ENCODE peak calls at places on chromosomes 11 and 22, in seven cellular contexts. Z, L, H, J, F, O and R are unnamed samples.

GRCh38 chr11:105144887-105145286 is 5.3 kb upstream of the CARD18 start:
- DNase-seq in J (no peak), F (no peak), O (no peak), Z (no peak), H (peak), L (no peak), R (no peak)

GRCh38 chr11:2526808-2527381 is 82.1 kb downstream of the KCNQ1 start:
- DNase-seq in J (no peak), H (no peak), L (peak), Z (peak), F (no peak), O (no peak), R (no peak)

GRCh38 chr11:3234846-3235245 is 2.6 kb upstream of the MRGPRE start:
- DNase-seq in J (no peak), O (no peak), F (no peak), H (no peak), Z (no peak), L (no peak), R (no peak)

GRCh38 chr11:46279393-46280099 is 2.1 kb downstream of the CREB3L1 start:
- DNase-seq in H (peak), O (peak), Z (no peak), L (peak), F (no peak), J (peak), R (no peak)

GRCh38 chr22:41915035-41915782 is at the start of gene SHISA8:
- DNase-seq in H (peak), Z (no peak), O (peak), F (peak), L (peak), J (peak), R (no peak)

GRCh38 chr11:68347841-68348240 is 35.5 kb downstream of the LRP5 start:
- DNase-seq in F (no peak), Z (no peak), J (no peak), L (no peak), H (no peak), O (no peak), R (no peak)

GRCh38 chr11:122733301-122733686 is 77.8 kb downstream of the UBASH3B start:
- DNase-seq in O (no peak), H (peak), L (peak), F (no peak), J (no peak), Z (peak), R (peak)

GRCh38 chr22:31083377-31083768 is 2.3 kb downstream of the SMTN start:
- DNase-seq in L (peak), O (peak), H (no peak), J (no peak), Z (no peak), F (no peak), R (no peak)

GRCh38 chr11:87840786-87841185 is 334.5 kb downstream of the RAB38 start:
- DNase-seq in J (no peak), O (no peak), F (no peak), L (no peak), H (no peak), Z (no peak), R (no peak)

GRCh38 chr11:8963569-8964323 is 496 bp downstream of the TMEM9B start:
- DNase-seq in H (no peak), J (peak), F (peak), Z (peak), O (peak), L (peak), R (peak)

GRCh38 chr11:63920870-63921417 is 4.0 kb upstream of the RCOR2 start:
- DNase-seq in F (no peak), Z (no peak), L (peak), J (peak), H (no peak), O (no peak), R (no peak)

GRCh38 chr11:15258433-15259350 is 144.0 kb downstream of the INSC start:
- DNase-seq in H (peak), O (no peak), Z (no peak), L (no peak), J (peak), F (no peak), R (no peak)

GRCh38 chr11:14768789-14769188 is 123.2 kb downstream of the CYP2R1 start:
- DNase-seq in L (no peak), J (no peak), F (no peak), Z (no peak), H (no peak), O (no peak), R (no peak)

GRCh38 chr22:48253136-48253535 is 1490.7 kb downstream of the TBC1D22A start:
- DNase-seq in J (no peak), Z (no peak), F (no peak), O (no peak), H (no peak), L (no peak), R (no peak)

GRCh38 chr22:40535642-40536041 is 100.9 kb downstream of the MRTFA start:
- DNase-seq in F (no peak), H (no peak), J (no peak), L (no peak), O (no peak), Z (no peak), R (no peak)

GRCh38 chr11:111604392-111605009 is 2.3 kb downstream of the SIK2 start:
- DNase-seq in H (peak), F (no peak), L (no peak), Z (no peak), O (peak), J (peak), R (no peak)

GRCh38 chr22:24807284-24807950 is 1.4 kb downstream of the SGSM1 start:
- DNase-seq in F (no peak), L (peak), O (peak), J (peak), Z (peak), H (no peak), R (no peak)
- H3K27ac ChIP-seq in F (no peak), L (no peak), O (no peak), J (no peak), Z (peak), H (no peak), R (no peak)

DNA sequence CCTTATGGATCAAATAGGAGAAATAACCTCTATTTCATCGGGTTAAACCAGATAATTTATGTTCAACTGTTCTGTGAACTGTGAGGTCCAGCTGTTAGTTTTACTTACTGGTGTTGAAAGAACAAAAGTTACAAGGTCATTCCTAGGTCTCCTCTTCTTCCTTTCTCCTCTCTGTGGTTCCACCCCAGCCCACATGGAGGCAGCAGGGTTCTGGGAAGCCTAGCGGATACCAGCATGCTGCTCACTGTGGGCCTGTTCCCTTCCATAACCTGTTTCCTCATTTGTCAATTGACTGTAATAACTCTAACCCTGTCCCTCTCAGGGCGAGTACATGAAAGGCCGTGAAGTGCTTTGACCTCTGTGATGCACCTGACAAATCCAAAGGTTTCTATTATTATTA is 27.8 kb downstream of the RELT start:
- DNase-seq in F (peak), O (peak), J (peak), Z (peak), L (peak), H (peak), R (no peak)
- TF ChIP-seq CTCF in F (peak), O (peak), J (peak), Z (peak), L (peak), H (peak), R (peak)

GRCh38 chr22:44068422-44069191 is 44.5 kb downstream of the PARVB start:
- DNase-seq in H (no peak), O (no peak), L (no peak), J (no peak), F (no peak), Z (peak), R (no peak)
- H3K27ac ChIP-seq in H (no peak), O (no peak), L (peak), J (no peak), F (no peak), Z (no peak), R (peak)

GRCh38 chr11:79609511-79609910 is 168.7 kb upstream of the TENM4 start:
- DNase-seq in F (no peak), O (no peak), L (no peak), Z (no peak), H (no peak), J (no peak), R (no peak)
- TF ChIP-seq CTCF in F (no peak), O (no peak), L (no peak), Z (no peak), H (no peak), J (no peak), R (no peak)

DNA sequence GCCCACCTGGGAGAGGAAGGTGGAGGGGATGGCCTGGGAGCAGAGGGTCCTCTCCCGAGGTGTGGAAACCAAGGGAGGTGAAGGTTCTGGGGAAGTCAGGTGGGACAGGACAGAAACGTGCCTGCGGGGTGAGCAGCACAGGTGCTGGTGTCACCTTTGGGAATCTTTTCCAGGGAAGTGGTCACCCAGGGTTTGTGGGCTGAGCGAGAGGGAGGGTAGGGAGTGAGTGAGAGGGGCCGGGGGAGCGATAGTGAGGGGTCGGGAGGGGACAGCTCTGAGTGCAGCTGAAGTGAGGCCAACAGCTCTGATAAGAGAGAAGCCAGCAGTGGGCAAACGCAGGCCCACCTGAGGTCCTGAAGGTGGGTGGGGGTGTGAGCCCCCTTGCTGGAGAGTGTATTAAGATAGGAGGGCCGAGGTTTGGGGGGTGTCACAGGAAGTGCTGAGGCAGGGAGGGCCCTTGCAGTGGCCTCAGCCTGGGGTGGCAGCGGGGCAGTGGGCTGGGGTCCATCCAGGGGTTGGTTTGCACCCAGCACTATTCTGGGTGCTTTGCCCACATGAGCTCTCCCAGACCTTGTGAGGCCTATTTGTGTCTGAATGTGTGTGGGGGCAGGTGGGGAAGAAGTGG is 1.6 kb upstream of the SHANK3 start:
- DNase-seq in H (no peak), Z (no peak), O (no peak), L (no peak), F (no peak), J (no peak), R (no peak)
- H3K27ac ChIP-seq in H (no peak), Z (no peak), O (no peak), L (peak), F (no peak), J (no peak), R (peak)

GRCh38 chr11:128505449-128506058 is 81.8 kb downstream of the ETS1 start:
- DNase-seq in L (no peak), J (no peak), F (no peak), H (no peak), O (peak), Z (no peak), R (no peak)

GRCh38 chr11:128507936-128508335 is 79.4 kb downstream of the ETS1 start:
- DNase-seq in J (no peak), F (no peak), Z (no peak), O (no peak), H (no peak), L (no peak), R (no peak)

GRCh38 chr11:128504489-128504888 is 82.9 kb downstream of the ETS1 start:
- DNase-seq in L (no peak), J (no peak), Z (no peak), O (no peak), H (no peak), F (no peak), R (no peak)

GRCh38 chr11:128506999-128507591 is 80.3 kb downstream of the ETS1 start:
- DNase-seq in L (peak), H (peak), O (peak), F (peak), Z (peak), J (no peak), R (peak)

DNA sequence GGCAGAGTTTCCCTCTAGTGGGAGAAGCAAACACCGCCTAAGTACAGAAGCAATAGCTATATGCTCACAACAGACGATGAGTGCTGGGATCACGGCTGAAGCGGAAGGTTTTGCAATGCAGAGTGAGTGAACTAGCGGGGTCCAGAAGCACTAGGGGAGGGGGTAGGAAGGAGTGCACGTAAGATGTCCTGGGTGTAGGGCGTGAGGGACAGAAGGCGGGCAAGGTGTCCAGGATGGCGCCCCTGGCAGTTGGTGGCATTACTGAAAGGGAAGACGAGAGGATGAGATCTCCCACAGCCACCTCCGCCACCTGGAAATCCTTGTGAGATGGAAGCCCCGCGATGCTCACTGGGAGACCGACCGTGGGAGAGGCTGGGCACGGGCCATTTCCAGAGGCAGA is 81.0 kb downstream of the ETS1 start:
- DNase-seq in O (no peak), L (no peak), F (no peak), H (no peak), Z (no peak), J (no peak), R (no peak)
- TF ChIP-seq CTCF in O (no peak), L (no peak), F (no peak), H (no peak), Z (no peak), J (no peak), R (no peak)

GRCh38 chr11:44033856-44034255 is 13.9 kb upstream of the ACCSL start:
- DNase-seq in O (no peak), L (no peak), H (no peak), J (no peak), Z (no peak), F (no peak), R (no peak)
- H3K27ac ChIP-seq in O (no peak), L (no peak), H (no peak), J (no peak), Z (peak), F (no peak), R (peak)

GRCh38 chr22:20549232-20549841 is 41.9 kb downstream of the MED15 start:
- DNase-seq in O (no peak), J (no peak), Z (no peak), F (no peak), H (no peak), L (peak), R (peak)
- TF ChIP-seq CTCF in O (no peak), J (no peak), Z (no peak), F (no peak), H (no peak), L (no peak), R (no peak)

GRCh38 chr22:36238348-36239149 is 778 bp downstream of the APOL2 start:
- DNase-seq in Z (peak), O (peak), F (peak), H (no peak), J (no peak), L (peak), R (no peak)

GRCh38 chr22:36234919-36235318 is 4.4 kb downstream of the APOL2 start:
- DNase-seq in Z (no peak), L (no peak), F (no peak), H (no peak), O (no peak), J (no peak), R (no peak)

GRCh38 chr22:36237462-36238347 is 1.6 kb downstream of the APOL2 start:
- DNase-seq in O (no peak), Z (no peak), H (no peak), J (no peak), L (no peak), F (no peak), R (no peak)

GRCh38 chr22:36235585-36235984 is 3.7 kb downstream of the APOL2 start:
- DNase-seq in O (no peak), F (no peak), H (no peak), L (no peak), J (no peak), Z (no peak), R (no peak)

GRCh38 chr22:36236338-36237319 is 2.7 kb downstream of the APOL2 start:
- DNase-seq in L (no peak), O (no peak), Z (no peak), J (peak), F (no peak), H (no peak), R (no peak)
- H3K27ac ChIP-seq in L (no peak), O (no peak), Z (no peak), J (no peak), F (no peak), H (no peak), R (no peak)